ENCODE peak calls at places on chromosomes 2 and 18, in four cellular contexts. W, Z, B and O are unnamed samples.

GRCh38 chr2:127607399-127607908 is 38.5 kb upstream of the GPR17 start:
- DNase-seq in W (no peak), Z (no peak), B (no peak), O (no peak)

GRCh38 chr2:237085261-237086221 is at the start of gene COPS8:
- DNase-seq in W (peak; percentile 90), Z (peak; percentile 90), B (peak; percentile 55), O (peak; percentile 79)

GRCh38 chr2:236345081-236345714 is 81.0 kb upstream of the ASB18 start:
- DNase-seq in W (no peak), Z (no peak), B (no peak), O (no peak)

GRCh38 chr2:206969192-206969591 is 29.9 kb downstream of the CPO start:
- DNase-seq in W (no peak), Z (no peak), B (no peak), O (no peak)

GRCh38 chr2:101820519-101820918 is 123.0 kb downstream of the MAP4K4 start:
- DNase-seq in W (no peak), Z (peak; percentile 68), B (no peak), O (no peak)

GRCh38 chr2:119864318-119864717 is 104.6 kb downstream of the PTPN4 start:
- DNase-seq in W (no peak), Z (peak; percentile 42), B (no peak), O (no peak)

GRCh38 chr2:37670378-37671012 is 947 bp downstream of the CDC42EP3 start:
- DNase-seq in W (no peak), Z (no peak), B (no peak), O (peak; percentile 5)

GRCh38 chr2:96374211-96374951 is 38.8 kb downstream of the NCAPH start:
- DNase-seq in W (no peak), Z (peak; percentile 13), B (no peak), O (no peak)

GRCh38 chr2:220708366-220708765 is 863.7 kb downstream of the EPHA4 start:
- DNase-seq in W (no peak), Z (no peak), B (no peak), O (no peak)

GRCh38 chr2:20880221-20880771 is 57.4 kb upstream of the LDAH start:
- DNase-seq in W (no peak), Z (no peak), B (no peak), O (no peak)

GRCh38 chr2:238032755-238033337 is 28.0 kb upstream of the SCLY start:
- DNase-seq in W (peak; percentile 22), Z (no peak), B (no peak), O (no peak)

GRCh38 chr2:56287974-56288373 is 104.2 kb downstream of the CCDC85A start:
- DNase-seq in W (no peak), Z (no peak), B (no peak), O (no peak)

GRCh38 chr2:162258169-162258568 is 14.9 kb upstream of the FAP start:
- DNase-seq in W (no peak), Z (no peak), B (no peak), O (no peak)

GRCh38 chr2:158967731-158968395 is 577 bp upstream of the TANC1 start:
- DNase-seq in W (peak; percentile 9), Z (no peak), B (no peak), O (no peak)

GRCh38 chr2:75064691-75065396 is 106.4 kb downstream of the POLE4 start:
- DNase-seq in W (peak; percentile 28), Z (peak; percentile 64), B (no peak), O (peak; percentile 42)

GRCh38 chr2:169237286-169237685 is 125.0 kb downstream of the LRP2 start:
- DNase-seq in W (no peak), Z (no peak), B (no peak), O (no peak)

GRCh38 chr2:133390151-133390550 is 178.1 kb downstream of the NCKAP5 start:
- DNase-seq in W (no peak), Z (no peak), B (no peak), O (no peak)

GRCh38 chr2:172296267-172297046 is 130.9 kb upstream of the ITGA6 start:
- DNase-seq in W (no peak), Z (no peak), B (no peak), O (no peak)

GRCh38 chr2:30705711-30706533 is 101.3 kb downstream of the CAPN13 start:
- DNase-seq in W (no peak), Z (no peak), B (no peak), O (no peak)

GRCh38 chr2:167857406-167857805 is 390.0 kb downstream of the STK39 start:
- DNase-seq in W (no peak), Z (no peak), B (no peak), O (no peak)

GRCh38 chr18:68713791-68714190 is 1.1 kb downstream of the TMX3 start:
- DNase-seq in W (no peak), Z (no peak), B (no peak), O (no peak)

GRCh38 chr2:11532434-11533055 is 1.3 kb upstream of the GREB1 start:
- DNase-seq in W (no peak), Z (no peak), B (no peak), O (no peak)

GRCh38 chr2:156331572-156332451 is 709 bp downstream of the NR4A2 start:
- DNase-seq in W (no peak), Z (peak; percentile 76), B (no peak), O (peak; percentile 94)

GRCh38 chr2:79585701-79586428 is 73.0 kb downstream of the CTNNA2 start:
- DNase-seq in W (no peak), Z (no peak), B (no peak), O (no peak)

GRCh38 chr2:85505551-85506238 is 33.3 kb upstream of the MAT2A start:
- DNase-seq in W (no peak), Z (no peak), B (no peak), O (no peak)

GRCh38 chr2:224952942-224953657 is 89.2 kb downstream of the DOCK10 start:
- DNase-seq in W (peak; percentile 34), Z (no peak), B (no peak), O (peak; percentile 68)

GRCh38 chr2:101356486-101356885 is 30.8 kb downstream of the CREG2 start:
- DNase-seq in W (no peak), Z (no peak), B (no peak), O (no peak)

GRCh38 chr2:238949710-238950345 is 101.9 kb downstream of the TWIST2 start:
- DNase-seq in W (no peak), Z (no peak), B (no peak), O (no peak)

GRCh38 chr2:240919161-240919781 is 13.1 kb downstream of the CROCC2 start:
- DNase-seq in W (no peak), Z (no peak), B (no peak), O (no peak)

GRCh38 chr2:216691210-216691741 is 4.1 kb downstream of the IGFBP5 start:
- DNase-seq in W (no peak), Z (peak; percentile 49), B (no peak), O (no peak)

GRCh38 chr18:43159091-43159490 is 43.6 kb upstream of the RIT2 start:
- DNase-seq in W (no peak), Z (no peak), B (no peak), O (no peak)

GRCh38 chr2:146321175-146321574 is 1523.7 kb upstream of the ACVR2A start:
- DNase-seq in W (no peak), Z (no peak), B (no peak), O (no peak)

GRCh38 chr2:237956402-237956736 is 10.4 kb upstream of the UBE2F start:
- DNase-seq in W (no peak), Z (no peak), B (no peak), O (no peak)

GRCh38 chr2:202221873-202222272 is 16.5 kb downstream of the SUMO1 start:
- DNase-seq in W (no peak), Z (peak; percentile 87), B (no peak), O (no peak)

GRCh38 chr2:139495851-139496250 is 715.7 kb upstream of the NXPH2 start:
- DNase-seq in W (no peak), Z (no peak), B (no peak), O (no peak)
- TF ChIP-seq SPI1 in W (no peak), Z (no peak), B (no peak), O (no peak)

DNA sequence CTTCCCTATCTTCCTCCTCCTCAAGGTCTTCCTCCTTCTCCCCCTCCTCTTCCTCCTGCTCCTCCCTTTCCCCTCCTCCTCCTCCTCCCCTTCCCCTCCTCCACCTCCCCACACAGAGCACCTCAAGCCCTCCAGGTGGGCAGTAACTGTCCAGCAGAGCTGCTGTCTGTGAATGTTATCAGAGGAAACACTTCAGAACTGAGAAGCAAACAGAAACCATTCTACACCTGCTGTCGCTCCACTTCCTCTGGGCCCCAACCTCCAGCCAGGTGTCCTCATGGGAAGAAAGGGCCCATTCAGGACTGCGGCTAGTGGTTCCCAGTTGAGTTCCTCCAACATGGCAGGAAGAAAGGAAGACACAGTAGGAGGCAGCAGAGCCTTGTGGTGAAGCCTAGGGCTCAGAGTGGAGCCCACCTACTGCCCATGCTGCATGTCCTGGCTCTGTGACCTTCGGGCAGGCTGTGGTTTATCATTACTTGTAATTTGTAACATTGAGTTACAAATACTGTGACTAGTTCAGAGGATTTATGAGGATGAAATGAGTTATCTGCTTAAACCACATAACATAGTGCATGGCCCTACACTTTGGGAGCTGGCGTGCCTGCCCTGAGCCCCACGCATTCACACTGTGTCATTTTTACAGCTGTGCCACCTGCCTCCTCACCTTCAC is 165.9 kb upstream of the ID2 start:
- DNase-seq in W (no peak), Z (no peak), B (peak; percentile 76), O (peak; percentile 41)
- TF ChIP-seq SPI1 in W (peak; percentile 81), Z (no peak), B (peak; percentile 84), O (peak; percentile 57)

DNA sequence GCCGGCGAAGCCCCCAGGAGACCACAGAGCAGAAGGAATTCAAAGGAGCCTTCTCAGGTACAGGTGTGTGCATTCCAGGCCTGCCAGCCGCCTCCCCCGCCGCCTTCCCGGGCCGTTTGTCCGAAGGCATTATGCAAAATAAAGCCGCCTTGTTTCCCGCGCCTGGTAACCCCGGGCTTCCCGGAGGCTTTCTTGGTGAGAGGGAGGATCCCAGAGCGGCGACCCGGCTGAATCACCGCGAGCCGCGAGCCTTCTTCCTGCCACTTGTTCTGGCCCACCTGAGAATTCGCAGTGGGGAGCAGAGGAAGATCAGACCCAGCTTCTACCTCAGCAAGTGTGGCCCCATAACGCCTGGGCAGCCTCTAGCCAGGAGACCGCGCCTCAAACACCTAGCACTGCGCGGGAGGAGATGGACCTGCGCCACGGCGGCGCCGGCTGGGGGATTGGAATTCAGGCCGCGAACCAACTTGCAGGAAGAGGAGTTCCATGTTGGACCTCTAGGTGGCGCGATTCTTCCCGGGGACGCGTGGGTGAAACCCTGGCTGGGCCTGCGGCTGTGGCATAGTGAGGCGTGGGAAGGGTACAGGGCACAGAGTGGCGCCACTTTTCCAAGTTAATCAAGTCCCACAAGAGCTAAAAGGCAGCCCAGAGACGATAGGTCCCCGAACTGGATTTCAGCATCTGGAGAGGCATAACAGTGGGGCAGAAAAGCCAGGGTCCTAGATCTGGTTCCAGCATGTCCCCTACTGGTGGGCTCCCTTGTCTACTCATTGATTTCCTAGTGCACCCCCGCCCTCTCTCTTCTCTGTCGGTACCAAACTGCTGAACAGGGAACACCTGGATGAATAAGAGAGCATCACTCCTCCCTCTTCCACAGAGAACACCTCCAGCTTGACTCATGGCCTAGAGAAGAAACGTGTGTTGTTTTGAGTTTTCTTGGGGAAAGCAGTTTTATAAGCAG is 101.6 kb downstream of the FOXI3 start:
- DNase-seq in W (peak; percentile 61), Z (peak; percentile 73), B (no peak), O (no peak)
- TF ChIP-seq SPI1 in W (no peak), Z (no peak), B (no peak), O (no peak)

DNA sequence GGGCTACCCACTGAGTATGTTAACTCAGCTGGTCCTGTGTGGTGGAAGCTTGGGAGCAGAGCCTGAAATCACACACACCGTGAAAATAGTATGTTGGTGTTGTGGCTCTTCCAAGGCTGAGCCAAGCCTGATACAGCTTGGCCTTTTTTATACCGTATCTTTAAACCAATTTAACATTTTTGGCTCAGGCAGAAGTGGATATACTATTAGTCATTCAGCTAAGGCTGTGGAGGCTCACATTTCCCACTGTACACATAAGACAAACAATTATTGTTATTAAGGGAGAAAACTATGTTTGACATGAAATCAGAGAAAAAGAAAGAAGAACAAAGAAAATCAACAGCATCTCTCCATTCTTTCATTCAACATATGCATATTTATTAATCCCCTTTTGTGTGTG is 159.0 kb downstream of the BCL11A start:
- DNase-seq in W (no peak), Z (no peak), B (no peak), O (no peak)
- TF ChIP-seq SPI1 in W (no peak), Z (no peak), B (no peak), O (no peak)

GRCh38 chr18:25229080-25229479 is 122.9 kb downstream of the ZNF521 start:
- DNase-seq in W (no peak), Z (peak; percentile 79), B (no peak), O (no peak)
- TF ChIP-seq SPI1 in W (no peak), Z (no peak), B (no peak), O (no peak)